ENCODE peak calls at places on chromosomes 6 and 20, in seven cellular contexts. S is lower lobe of right lung, I is lung, N is K562, A is coronary artery, Z is foreskin fibroblast, T is prostate gland. F is an unnamed sample.
A peak's percentile ranks its signal among the peaks of the same experiment; 100 is the strongest.

GRCh38 chr6:134707342-134707982 is 242.4 kb downstream of the ALDH8A1 start:
- DNase-seq in A (no peak), Z (no peak), I (peak; percentile 42), S (no peak), N (no peak), T (no peak), F (peak; percentile 94)

GRCh38 chr6:112636650-112637260 is 289.6 kb downstream of the RFPL4B start:
- DNase-seq in S (no peak), A (no peak), T (no peak), I (no peak), Z (peak; percentile 40), N (no peak), F (no peak)

GRCh38 chr6:170463101-170463721 is 89.9 kb downstream of the PSMB1 start:
- DNase-seq in N (no peak), Z (no peak), I (no peak), A (no peak), S (no peak), T (no peak), F (no peak)

GRCh38 chr20:49278817-49279676 is 1.2 kb upstream of the ZNFX1 start:
- DNase-seq in A (no peak), Z (no peak), S (peak; percentile 54), I (peak; percentile 34), N (peak; percentile 46), T (no peak), F (no peak)

GRCh38 chr6:153553627-153554026 is 422.5 kb upstream of the RGS17 start:
- DNase-seq in A (no peak), S (no peak), N (no peak), T (no peak), I (no peak), Z (no peak), F (no peak)

GRCh38 chr6:37369321-37370196 is 15.8 kb downstream of the RNF8 start:
- DNase-seq in T (no peak), A (no peak), S (no peak), N (no peak), Z (no peak), I (no peak), F (no peak)

GRCh38 chr20:64176548-64177419 is 12.5 kb downstream of the MYT1 start:
- DNase-seq in I (no peak), Z (no peak), T (no peak), A (no peak), S (peak; percentile 18), N (no peak), F (no peak)

GRCh38 chr6:53648571-53648970 is 17.0 kb downstream of the KLHL31 start:
- DNase-seq in A (no peak), S (no peak), T (no peak), Z (no peak), I (no peak), N (no peak), F (no peak)

GRCh38 chr6:132490024-132490423 is 22.9 kb downstream of the STX7 start:
- DNase-seq in Z (peak; percentile 63), N (no peak), I (no peak), T (no peak), S (no peak), A (no peak), F (no peak)

DNA sequence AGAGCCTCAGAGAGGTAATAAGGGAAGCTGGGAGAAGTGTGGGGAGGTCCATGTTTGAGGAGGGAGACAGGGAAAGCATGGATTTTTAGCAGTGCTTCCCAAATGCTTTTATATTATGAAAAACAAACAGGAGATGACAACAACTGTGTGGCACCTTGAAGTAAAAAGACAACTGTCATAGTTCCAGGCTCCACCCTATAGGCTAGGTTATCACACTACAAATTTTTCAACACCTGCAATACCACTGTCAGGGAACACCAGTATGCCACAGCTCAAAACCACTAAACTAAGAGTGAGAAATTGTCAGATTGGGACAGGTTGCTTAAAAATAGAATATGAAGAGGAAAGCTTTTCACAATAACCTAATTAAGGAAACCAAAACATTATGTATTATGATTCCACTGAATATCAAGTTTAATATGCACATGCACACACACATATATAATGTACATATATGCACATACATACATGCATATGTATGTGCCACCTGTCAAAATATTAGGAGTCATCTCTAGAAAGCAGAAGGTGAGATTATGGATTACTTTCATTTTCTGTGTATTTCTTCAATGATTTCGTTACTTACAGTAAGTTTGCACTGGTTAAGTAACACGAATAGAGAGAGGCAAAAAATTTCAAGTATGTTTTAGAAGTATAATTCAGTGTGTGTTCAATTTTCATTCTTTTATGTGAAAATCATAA is 261.2 kb downstream of the PTPRK start:
- DNase-seq in N (no peak), Z (no peak), T (no peak), A (no peak), S (no peak), I (no peak), F (no peak)
- H3K4me3 ChIP-seq in N (no peak overlapping the region), Z (no peak overlapping the region), T (no peak overlapping the region), A (peak overlapping the region; percentile 28), S (peak overlapping the region; percentile 30), I (no peak overlapping the region), F (no peak overlapping the region)

GRCh38 chr6:6169141-6169540 is 151.3 kb downstream of the F13A1 start:
- DNase-seq in T (no peak), S (no peak), A (no peak), N (no peak), I (no peak), Z (no peak), F (no peak)

GRCh38 chr6:6166064-6166463 is 154.4 kb downstream of the F13A1 start:
- DNase-seq in A (no peak), Z (no peak), S (no peak), N (no peak), I (no peak), T (no peak), F (no peak)

DNA sequence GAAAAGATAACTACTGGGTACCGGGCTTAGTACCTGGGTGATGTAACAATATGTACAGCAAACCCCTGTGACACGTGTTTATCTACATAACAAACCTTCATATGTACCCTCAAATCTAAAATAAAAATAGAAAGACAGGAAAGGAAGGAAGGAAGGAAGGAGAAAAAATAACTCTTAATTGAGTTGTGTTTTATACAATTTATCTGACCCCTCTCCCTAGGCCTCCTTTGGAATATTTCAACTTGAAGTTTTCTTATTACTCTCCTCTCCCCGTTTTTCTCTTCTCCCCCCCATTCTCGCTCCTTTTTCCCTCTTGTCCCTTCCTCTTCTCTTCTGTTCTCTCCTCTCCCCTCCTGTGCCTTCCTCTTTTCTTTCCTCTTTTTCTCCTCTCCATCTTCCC is 156.1 kb downstream of the F13A1 start:
- DNase-seq in Z (no peak), I (no peak), T (no peak), A (no peak), N (no peak), S (no peak), F (no peak)
- TF ChIP-seq CTCF in Z (no peak), I (no peak), T (no peak), A (no peak), N (no peak), S (no peak), F (no peak)

DNA sequence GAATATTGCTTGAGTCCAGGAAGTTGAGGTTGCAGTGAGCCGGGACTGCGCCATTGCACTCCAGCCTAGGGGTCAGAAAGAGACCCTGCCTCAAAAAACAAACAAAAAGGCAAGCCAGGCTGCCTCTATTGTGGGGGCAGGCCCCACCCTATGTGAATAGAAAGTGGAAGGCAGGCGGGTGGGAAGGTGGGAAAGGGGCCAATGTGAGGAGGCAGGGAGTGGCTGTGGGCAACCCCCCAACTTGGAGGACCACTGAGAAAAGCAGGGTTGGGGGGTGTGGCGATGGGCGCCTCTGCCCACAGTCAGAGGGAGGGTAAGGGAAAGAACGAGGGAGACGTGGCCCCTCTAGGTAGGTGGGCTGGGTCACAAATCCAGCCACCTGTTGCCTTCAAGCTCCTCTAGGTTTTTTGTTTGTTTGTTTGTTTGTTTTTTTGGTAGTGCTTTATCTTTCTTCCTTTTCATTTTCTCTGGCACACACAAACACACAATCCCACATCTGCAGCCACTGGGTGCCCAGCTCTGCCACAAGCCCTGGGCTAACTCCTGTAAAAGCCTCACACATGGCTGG is 5.3 kb upstream of the AP5S1 start:
- DNase-seq in N (no peak), T (no peak), S (no peak), Z (no peak), A (no peak), I (no peak), F (no peak)
- H3K4me3 ChIP-seq in N (no peak overlapping the region), T (no peak overlapping the region), S (no peak overlapping the region), Z (no peak overlapping the region), A (no peak overlapping the region), I (no peak overlapping the region), F (no peak overlapping the region)

DNA sequence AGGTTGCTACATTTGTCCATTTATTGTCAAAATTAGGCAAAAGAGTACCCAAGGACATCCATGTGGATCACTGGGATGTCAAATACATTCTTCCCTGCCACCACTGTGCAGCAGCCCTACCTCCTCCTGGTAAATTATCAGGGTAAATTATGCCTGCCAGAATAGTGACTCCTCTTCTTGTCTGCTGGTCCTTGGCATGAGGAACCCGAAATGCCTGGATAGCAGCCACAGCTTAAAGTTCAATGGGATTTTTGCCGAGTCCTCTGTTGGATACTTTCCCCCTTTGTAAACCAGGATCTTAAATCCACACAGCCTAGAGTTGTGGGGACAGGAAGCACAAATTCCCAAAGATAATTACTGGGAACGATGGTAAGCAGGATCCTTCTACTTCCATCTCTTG is 173.3 kb downstream of the RFX6 start:
- DNase-seq in T (no peak), A (no peak), N (no peak), Z (no peak), S (no peak), I (no peak), F (no peak)
- TF ChIP-seq CTCF in T (no peak), A (no peak), N (no peak), Z (no peak), S (no peak), I (no peak), F (no peak)

DNA sequence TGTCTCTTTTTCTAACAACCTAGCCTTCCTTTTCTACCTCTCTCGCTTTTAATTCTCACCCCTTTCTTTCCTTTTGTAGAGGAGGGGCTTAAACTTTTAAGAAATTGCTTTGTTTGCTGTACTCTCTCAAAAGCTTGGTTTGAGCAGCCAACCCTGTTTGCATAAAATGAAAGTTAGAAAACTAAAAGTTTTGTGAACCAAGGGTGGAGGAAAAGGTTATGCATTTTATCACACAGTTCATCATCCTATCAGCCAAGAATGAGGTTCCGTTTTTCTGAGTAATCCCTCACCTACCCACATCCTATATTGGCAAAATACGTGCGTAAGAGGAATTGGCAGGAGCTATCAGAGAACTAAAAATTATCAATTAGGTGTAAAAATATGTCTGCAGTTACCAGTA is 42.8 kb upstream of the LOC128125822 start:
- DNase-seq in Z (no peak), S (no peak), I (no peak), A (no peak), T (no peak), N (no peak), F (no peak)
- H3K4me3 ChIP-seq in Z (no peak overlapping the region), S (no peak overlapping the region), I (no peak overlapping the region), A (no peak overlapping the region), T (no peak overlapping the region), N (no peak overlapping the region), F (no peak overlapping the region)

F was measured in epithelial cell of proximal tubule.